ENCODE peak calls at places on chromosome 7, in ten cellular contexts. One of them, this sample, is unnamed.

GRCh38 chr7:115217373-115217772 is 295.5 kb downstream of the MDFIC start:
- DNase-seq in cardiac muscle cell: no peak
- DNase-seq in ovary: no peak
- DNase-seq in HL-60: no peak
- DNase-seq in heart left ventricle: no peak
- DNase-seq in epithelial cell of prostate: no peak
- DNase-seq in astrocyte: no peak
- DNase-seq in foreskin keratinocyte: no peak
- DNase-seq in AG04450: no peak
- DNase-seq in pancreas: no peak
- DNase-seq in this sample: no peak

GRCh38 chr7:2266911-2267310 is 24.9 kb downstream of the NUDT1 start:
- DNase-seq in cardiac muscle cell: no peak
- DNase-seq in ovary: no peak
- DNase-seq in HL-60: no peak
- DNase-seq in heart left ventricle: no peak
- DNase-seq in epithelial cell of prostate: no peak
- DNase-seq in astrocyte: no peak
- DNase-seq in foreskin keratinocyte: no peak
- DNase-seq in AG04450: no peak
- DNase-seq in pancreas: no peak
- DNase-seq in this sample: no peak

GRCh38 chr7:51175316-51175991 is 141.2 kb downstream of the COBL start:
- DNase-seq in cardiac muscle cell: no peak
- DNase-seq in ovary: no peak
- DNase-seq in HL-60: no peak
- DNase-seq in heart left ventricle: no peak
- DNase-seq in epithelial cell of prostate: no peak
- DNase-seq in astrocyte: no peak
- DNase-seq in foreskin keratinocyte: no peak
- DNase-seq in AG04450: no peak
- DNase-seq in pancreas: no peak
- DNase-seq in this sample: no peak

GRCh38 chr7:25169683-25170082 is 44.6 kb upstream of the CYCS start:
- DNase-seq in cardiac muscle cell: no peak
- DNase-seq in ovary: no peak
- DNase-seq in HL-60: no peak
- DNase-seq in heart left ventricle: no peak
- DNase-seq in epithelial cell of prostate: no peak
- DNase-seq in astrocyte: no peak
- DNase-seq in foreskin keratinocyte: no peak
- DNase-seq in AG04450: no peak
- DNase-seq in pancreas: no peak
- DNase-seq in this sample: no peak

GRCh38 chr7:70459546-70459945 is 672.4 kb upstream of the GALNT17 start:
- DNase-seq in cardiac muscle cell: no peak
- DNase-seq in ovary: no peak
- DNase-seq in HL-60: no peak
- DNase-seq in heart left ventricle: no peak
- DNase-seq in epithelial cell of prostate: no peak
- DNase-seq in astrocyte: no peak
- DNase-seq in foreskin keratinocyte: no peak
- DNase-seq in AG04450: no peak
- DNase-seq in pancreas: no peak
- DNase-seq in this sample: no peak

GRCh38 chr7:150417863-150418262 is 32.6 kb upstream of the GIMAP8 start:
- DNase-seq in cardiac muscle cell: no peak
- DNase-seq in ovary: no peak
- DNase-seq in HL-60: no peak
- DNase-seq in heart left ventricle: no peak
- DNase-seq in epithelial cell of prostate: no peak
- DNase-seq in astrocyte: no peak
- DNase-seq in foreskin keratinocyte: no peak
- DNase-seq in AG04450: no peak
- DNase-seq in pancreas: no peak
- DNase-seq in this sample: no peak

GRCh38 chr7:102122026-102122425 is 164.6 kb upstream of the SH2B2 start:
- DNase-seq in cardiac muscle cell: no peak
- DNase-seq in ovary: no peak
- DNase-seq in HL-60: no peak
- DNase-seq in heart left ventricle: no peak
- DNase-seq in epithelial cell of prostate: no peak
- DNase-seq in astrocyte: peak; percentile 57
- DNase-seq in foreskin keratinocyte: no peak
- DNase-seq in AG04450: no peak
- DNase-seq in pancreas: no peak
- DNase-seq in this sample: no peak

GRCh38 chr7:31991406-31991805 is 78.8 kb downstream of the PDE1C start:
- DNase-seq in cardiac muscle cell: no peak
- DNase-seq in ovary: no peak
- DNase-seq in HL-60: no peak
- DNase-seq in heart left ventricle: no peak
- DNase-seq in epithelial cell of prostate: no peak
- DNase-seq in astrocyte: no peak
- DNase-seq in foreskin keratinocyte: no peak
- DNase-seq in AG04450: no peak
- DNase-seq in pancreas: no peak
- DNase-seq in this sample: no peak

GRCh38 chr7:36370046-36370445 is 19.6 kb upstream of the ANLN start:
- DNase-seq in cardiac muscle cell: no peak
- DNase-seq in ovary: no peak
- DNase-seq in HL-60: no peak
- DNase-seq in heart left ventricle: no peak
- DNase-seq in epithelial cell of prostate: no peak
- DNase-seq in astrocyte: no peak
- DNase-seq in foreskin keratinocyte: no peak
- DNase-seq in AG04450: no peak
- DNase-seq in pancreas: no peak
- DNase-seq in this sample: no peak
- H3K27ac ChIP-seq in cardiac muscle cell: no peak overlapping the region
- H3K27ac ChIP-seq in ovary: no peak overlapping the region
- H3K27ac ChIP-seq in HL-60: no peak overlapping the region
- H3K27ac ChIP-seq in heart left ventricle: no peak overlapping the region
- H3K27ac ChIP-seq in epithelial cell of prostate: no peak overlapping the region
- H3K27ac ChIP-seq in astrocyte: no peak overlapping the region
- H3K27ac ChIP-seq in foreskin keratinocyte: no peak overlapping the region
- H3K27ac ChIP-seq in AG04450: no peak overlapping the region
- H3K27ac ChIP-seq in pancreas: no peak overlapping the region
- H3K27ac ChIP-seq in this sample: peak overlapping the region; percentile 87

GRCh38 chr7:45211958-45212357 is 54.4 kb downstream of the RAMP3 start:
- DNase-seq in cardiac muscle cell: no peak
- DNase-seq in ovary: no peak
- DNase-seq in HL-60: no peak
- DNase-seq in heart left ventricle: no peak
- DNase-seq in epithelial cell of prostate: no peak
- DNase-seq in astrocyte: no peak
- DNase-seq in foreskin keratinocyte: no peak
- DNase-seq in AG04450: no peak
- DNase-seq in pancreas: no peak
- DNase-seq in this sample: no peak

GRCh38 chr7:45211066-45211465 is 53.5 kb downstream of the RAMP3 start:
- DNase-seq in cardiac muscle cell: no peak
- DNase-seq in ovary: no peak
- DNase-seq in HL-60: no peak
- DNase-seq in heart left ventricle: peak; percentile 72
- DNase-seq in epithelial cell of prostate: no peak
- DNase-seq in astrocyte: no peak
- DNase-seq in foreskin keratinocyte: no peak
- DNase-seq in AG04450: no peak
- DNase-seq in pancreas: no peak
- DNase-seq in this sample: no peak

GRCh38 chr7:45216181-45216580 is 58.6 kb downstream of the RAMP3 start:
- DNase-seq in cardiac muscle cell: no peak
- DNase-seq in ovary: no peak
- DNase-seq in HL-60: no peak
- DNase-seq in heart left ventricle: no peak
- DNase-seq in epithelial cell of prostate: no peak
- DNase-seq in astrocyte: no peak
- DNase-seq in foreskin keratinocyte: no peak
- DNase-seq in AG04450: no peak
- DNase-seq in pancreas: no peak
- DNase-seq in this sample: no peak

GRCh38 chr7:45215611-45216062 is 58.0 kb downstream of the RAMP3 start:
- DNase-seq in cardiac muscle cell: no peak
- DNase-seq in ovary: no peak
- DNase-seq in HL-60: no peak
- DNase-seq in heart left ventricle: no peak
- DNase-seq in epithelial cell of prostate: no peak
- DNase-seq in astrocyte: no peak
- DNase-seq in foreskin keratinocyte: no peak
- DNase-seq in AG04450: no peak
- DNase-seq in pancreas: no peak
- DNase-seq in this sample: no peak

GRCh38 chr7:45212606-45213005 is 55.0 kb downstream of the RAMP3 start:
- DNase-seq in cardiac muscle cell: no peak
- DNase-seq in ovary: no peak
- DNase-seq in HL-60: no peak
- DNase-seq in heart left ventricle: no peak
- DNase-seq in epithelial cell of prostate: no peak
- DNase-seq in astrocyte: no peak
- DNase-seq in foreskin keratinocyte: no peak
- DNase-seq in AG04450: no peak
- DNase-seq in pancreas: no peak
- DNase-seq in this sample: no peak
- H3K27ac ChIP-seq in cardiac muscle cell: no peak overlapping the region
- H3K27ac ChIP-seq in ovary: no peak overlapping the region
- H3K27ac ChIP-seq in HL-60: no peak overlapping the region
- H3K27ac ChIP-seq in heart left ventricle: no peak overlapping the region
- H3K27ac ChIP-seq in epithelial cell of prostate: no peak overlapping the region
- H3K27ac ChIP-seq in astrocyte: no peak overlapping the region
- H3K27ac ChIP-seq in foreskin keratinocyte: no peak overlapping the region
- H3K27ac ChIP-seq in AG04450: no peak overlapping the region
- H3K27ac ChIP-seq in pancreas: no peak overlapping the region
- H3K27ac ChIP-seq in this sample: no peak overlapping the region

DNA sequence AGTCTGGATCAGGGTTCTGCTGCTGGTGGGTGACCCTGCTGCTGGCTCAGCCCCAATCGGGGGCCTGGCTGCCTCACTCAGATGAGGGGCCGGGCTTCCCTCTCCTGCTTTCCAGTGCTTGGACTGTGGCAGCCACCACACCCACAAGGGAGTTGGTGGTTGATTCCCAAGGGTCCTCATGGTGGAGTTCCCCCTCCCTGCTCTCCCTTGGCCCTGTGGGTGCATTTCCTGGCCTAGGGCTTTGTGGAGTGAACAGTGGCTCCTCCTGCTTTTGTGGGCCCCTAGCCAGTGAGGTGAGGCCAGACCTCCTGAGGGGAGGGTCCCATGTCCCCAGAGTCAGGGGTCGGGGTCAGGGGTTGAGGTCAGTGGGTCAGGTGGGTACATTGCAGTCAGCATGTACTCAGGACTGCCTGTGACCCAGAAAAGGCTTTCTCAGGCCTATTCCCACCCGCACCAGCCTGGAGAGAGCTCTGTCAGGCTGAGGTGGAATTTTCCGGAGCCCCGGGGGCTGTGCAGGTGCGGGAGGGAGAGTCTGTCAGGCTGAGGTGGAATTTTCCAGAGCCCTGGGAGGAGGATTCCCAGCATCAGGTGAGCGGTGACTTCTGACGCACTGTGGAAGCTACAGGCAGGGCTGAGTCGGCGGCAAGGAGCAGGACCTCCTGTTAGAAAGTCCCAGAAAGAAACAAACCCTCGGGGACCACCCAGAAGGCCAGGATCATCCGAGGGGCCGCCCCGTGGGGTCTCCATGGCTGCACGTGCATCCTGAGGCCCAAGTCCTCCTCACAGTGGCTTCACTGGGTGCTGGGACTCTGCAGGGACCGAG is 94.4 kb upstream of the INSIG1 start:
- DNase-seq in cardiac muscle cell: no peak
- DNase-seq in ovary: no peak
- DNase-seq in HL-60: no peak
- DNase-seq in heart left ventricle: no peak
- DNase-seq in epithelial cell of prostate: no peak
- DNase-seq in astrocyte: no peak
- DNase-seq in foreskin keratinocyte: peak; percentile 58
- DNase-seq in AG04450: no peak
- DNase-seq in pancreas: no peak
- DNase-seq in this sample: peak; percentile 19
- H3K27ac ChIP-seq in cardiac muscle cell: no peak overlapping the region
- H3K27ac ChIP-seq in ovary: no peak overlapping the region
- H3K27ac ChIP-seq in HL-60: no peak overlapping the region
- H3K27ac ChIP-seq in heart left ventricle: no peak overlapping the region
- H3K27ac ChIP-seq in epithelial cell of prostate: no peak overlapping the region
- H3K27ac ChIP-seq in astrocyte: no peak overlapping the region
- H3K27ac ChIP-seq in foreskin keratinocyte: peak overlapping the region; percentile 88
- H3K27ac ChIP-seq in AG04450: no peak overlapping the region
- H3K27ac ChIP-seq in pancreas: no peak overlapping the region
- H3K27ac ChIP-seq in this sample: no peak overlapping the region

GRCh38 chr7:26278769-26279168 is 12.9 kb upstream of the SNX10 start:
- DNase-seq in cardiac muscle cell: no peak
- DNase-seq in ovary: no peak
- DNase-seq in HL-60: no peak
- DNase-seq in heart left ventricle: no peak
- DNase-seq in epithelial cell of prostate: no peak
- DNase-seq in astrocyte: no peak
- DNase-seq in foreskin keratinocyte: no peak
- DNase-seq in AG04450: no peak
- DNase-seq in pancreas: no peak
- DNase-seq in this sample: no peak

GRCh38 chr7:26284477-26284876 is 7.2 kb upstream of the SNX10 start:
- DNase-seq in cardiac muscle cell: no peak
- DNase-seq in ovary: no peak
- DNase-seq in HL-60: no peak
- DNase-seq in heart left ventricle: no peak
- DNase-seq in epithelial cell of prostate: no peak
- DNase-seq in astrocyte: no peak
- DNase-seq in foreskin keratinocyte: no peak
- DNase-seq in AG04450: no peak
- DNase-seq in pancreas: no peak
- DNase-seq in this sample: no peak

GRCh38 chr7:26280097-26280496 is 11.6 kb upstream of the SNX10 start:
- DNase-seq in cardiac muscle cell: no peak
- DNase-seq in ovary: no peak
- DNase-seq in HL-60: no peak
- DNase-seq in heart left ventricle: no peak
- DNase-seq in epithelial cell of prostate: no peak
- DNase-seq in astrocyte: no peak
- DNase-seq in foreskin keratinocyte: no peak
- DNase-seq in AG04450: no peak
- DNase-seq in pancreas: no peak
- DNase-seq in this sample: no peak

GRCh38 chr7:26279405-26279804 is 12.3 kb upstream of the SNX10 start:
- DNase-seq in cardiac muscle cell: no peak
- DNase-seq in ovary: no peak
- DNase-seq in HL-60: no peak
- DNase-seq in heart left ventricle: no peak
- DNase-seq in epithelial cell of prostate: no peak
- DNase-seq in astrocyte: no peak
- DNase-seq in foreskin keratinocyte: no peak
- DNase-seq in AG04450: no peak
- DNase-seq in pancreas: no peak
- DNase-seq in this sample: no peak

DNA sequence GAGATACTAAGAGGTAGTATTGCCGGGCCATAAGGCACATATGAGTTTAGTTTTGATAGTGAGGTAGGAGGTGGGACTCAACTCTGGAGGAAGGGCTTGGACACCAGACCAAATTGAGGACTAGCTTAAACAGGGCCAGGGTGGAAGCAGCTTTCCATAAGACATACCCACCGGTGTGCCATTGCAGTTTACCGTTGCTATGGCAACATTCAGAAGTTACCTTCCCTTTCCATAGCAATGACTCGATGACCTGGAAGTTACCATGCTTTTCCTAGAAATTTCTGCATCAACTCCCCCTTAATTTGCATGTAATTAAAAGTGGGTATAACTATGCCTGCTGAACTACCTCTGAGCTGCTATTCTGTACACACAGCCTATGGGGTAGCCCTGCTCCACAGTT is 10.9 kb upstream of the SNX10 start:
- DNase-seq in cardiac muscle cell: no peak
- DNase-seq in ovary: no peak
- DNase-seq in HL-60: no peak
- DNase-seq in heart left ventricle: no peak
- DNase-seq in epithelial cell of prostate: no peak
- DNase-seq in astrocyte: no peak
- DNase-seq in foreskin keratinocyte: no peak
- DNase-seq in AG04450: no peak
- DNase-seq in pancreas: no peak
- DNase-seq in this sample: no peak
- H3K27ac ChIP-seq in cardiac muscle cell: no peak overlapping the region
- H3K27ac ChIP-seq in ovary: no peak overlapping the region
- H3K27ac ChIP-seq in HL-60: no peak overlapping the region
- H3K27ac ChIP-seq in heart left ventricle: no peak overlapping the region
- H3K27ac ChIP-seq in epithelial cell of prostate: no peak overlapping the region
- H3K27ac ChIP-seq in astrocyte: no peak overlapping the region
- H3K27ac ChIP-seq in foreskin keratinocyte: no peak overlapping the region
- H3K27ac ChIP-seq in AG04450: no peak overlapping the region
- H3K27ac ChIP-seq in pancreas: no peak overlapping the region
- H3K27ac ChIP-seq in this sample: no peak overlapping the region

This sample was measured in dorsolateral prefrontal cortex.